ENCODE peak calls at places on chromosomes 1 and 21, in nine cellular contexts. One of them, this sample, is unnamed.

GRCh38 chr1:103250441-103250861 is 142.1 kb upstream of the COL11A1 start:
- DNase-seq in stimulated activated CD4-positive, alpha-beta T cell treated with anti-CD3 and anti-CD28 coated beads, Interleukin-15, amount 100 ng/mL, for 1 hour: no peak
- DNase-seq in fibroblast of mammary gland: no peak
- DNase-seq in H7: no peak
- DNase-seq in astrocyte of the spinal cord: peak; percentile 93
- DNase-seq in Calu3: no peak
- DNase-seq in RPMI7951: peak; percentile 35
- DNase-seq in coronary artery: no peak
- DNase-seq in brain microvascular endothelial cell: peak; percentile 89
- DNase-seq in this sample: no peak

GRCh38 chr1:169110265-169110664 is 3.8 kb downstream of the ATP1B1 start:
- DNase-seq in coronary artery: no peak
- DNase-seq in Calu3: no peak
- DNase-seq in stimulated activated CD4-positive, alpha-beta T cell treated with anti-CD3 and anti-CD28 coated beads, Interleukin-15, amount 100 ng/mL, for 1 hour: no peak
- DNase-seq in H7: no peak
- DNase-seq in fibroblast of mammary gland: no peak
- DNase-seq in RPMI7951: no peak
- DNase-seq in astrocyte of the spinal cord: no peak
- DNase-seq in brain microvascular endothelial cell: no peak
- DNase-seq in this sample: no peak

GRCh38 chr21:17390575-17390974 is 122.3 kb upstream of the CXADR start:
- DNase-seq in stimulated activated CD4-positive, alpha-beta T cell treated with anti-CD3 and anti-CD28 coated beads, Interleukin-15, amount 100 ng/mL, for 1 hour: no peak
- DNase-seq in Calu3: no peak
- DNase-seq in fibroblast of mammary gland: no peak
- DNase-seq in RPMI7951: peak; percentile 22
- DNase-seq in coronary artery: no peak
- DNase-seq in astrocyte of the spinal cord: no peak
- DNase-seq in brain microvascular endothelial cell: no peak
- DNase-seq in H7: no peak
- DNase-seq in this sample: no peak

GRCh38 chr1:155834296-155834926 is 22.6 kb downstream of the GON4L start:
- DNase-seq in H7: peak; percentile 59
- DNase-seq in astrocyte of the spinal cord: peak; percentile 95
- DNase-seq in Calu3: no peak
- DNase-seq in stimulated activated CD4-positive, alpha-beta T cell treated with anti-CD3 and anti-CD28 coated beads, Interleukin-15, amount 100 ng/mL, for 1 hour: no peak
- DNase-seq in brain microvascular endothelial cell: peak; percentile 84
- DNase-seq in coronary artery: no peak
- DNase-seq in fibroblast of mammary gland: peak; percentile 41
- DNase-seq in RPMI7951: peak; percentile 23
- DNase-seq in this sample: peak; percentile 37

GRCh38 chr21:44028287-44028659 is 16.2 kb downstream of the TRAPPC10 start:
- DNase-seq in astrocyte of the spinal cord: no peak
- DNase-seq in coronary artery: no peak
- DNase-seq in H7: no peak
- DNase-seq in stimulated activated CD4-positive, alpha-beta T cell treated with anti-CD3 and anti-CD28 coated beads, Interleukin-15, amount 100 ng/mL, for 1 hour: no peak
- DNase-seq in RPMI7951: no peak
- DNase-seq in brain microvascular endothelial cell: no peak
- DNase-seq in fibroblast of mammary gland: no peak
- DNase-seq in Calu3: no peak
- DNase-seq in this sample: no peak

GRCh38 chr21:15616864-15617574 is 112.8 kb upstream of the USP25 start:
- DNase-seq in coronary artery: no peak
- DNase-seq in RPMI7951: no peak
- DNase-seq in H7: no peak
- DNase-seq in astrocyte of the spinal cord: no peak
- DNase-seq in Calu3: no peak
- DNase-seq in brain microvascular endothelial cell: peak; percentile 64
- DNase-seq in fibroblast of mammary gland: peak; percentile 55
- DNase-seq in stimulated activated CD4-positive, alpha-beta T cell treated with anti-CD3 and anti-CD28 coated beads, Interleukin-15, amount 100 ng/mL, for 1 hour: no peak
- DNase-seq in this sample: no peak

GRCh38 chr1:212255705-212256307 is 29.4 kb upstream of the PPP2R5A start:
- DNase-seq in fibroblast of mammary gland: no peak
- DNase-seq in astrocyte of the spinal cord: no peak
- DNase-seq in brain microvascular endothelial cell: no peak
- DNase-seq in H7: no peak
- DNase-seq in stimulated activated CD4-positive, alpha-beta T cell treated with anti-CD3 and anti-CD28 coated beads, Interleukin-15, amount 100 ng/mL, for 1 hour: no peak
- DNase-seq in Calu3: no peak
- DNase-seq in RPMI7951: no peak
- DNase-seq in coronary artery: no peak
- DNase-seq in this sample: no peak

GRCh38 chr1:28582248-28582615 is 9.8 kb upstream of the RAB42 start:
- DNase-seq in Calu3: no peak
- DNase-seq in stimulated activated CD4-positive, alpha-beta T cell treated with anti-CD3 and anti-CD28 coated beads, Interleukin-15, amount 100 ng/mL, for 1 hour: no peak
- DNase-seq in brain microvascular endothelial cell: peak; percentile 18
- DNase-seq in coronary artery: no peak
- DNase-seq in H7: peak; percentile 61
- DNase-seq in astrocyte of the spinal cord: peak; percentile 56
- DNase-seq in fibroblast of mammary gland: peak; percentile 46
- DNase-seq in RPMI7951: no peak
- DNase-seq in this sample: no peak

GRCh38 chr1:147721711-147722110 is 38.7 kb downstream of the GJA5 start:
- DNase-seq in brain microvascular endothelial cell: no peak
- DNase-seq in astrocyte of the spinal cord: no peak
- DNase-seq in coronary artery: no peak
- DNase-seq in RPMI7951: peak; percentile 5
- DNase-seq in Calu3: no peak
- DNase-seq in stimulated activated CD4-positive, alpha-beta T cell treated with anti-CD3 and anti-CD28 coated beads, Interleukin-15, amount 100 ng/mL, for 1 hour: no peak
- DNase-seq in H7: no peak
- DNase-seq in fibroblast of mammary gland: no peak
- DNase-seq in this sample: no peak

GRCh38 chr1:187891993-187892392 is 1063.2 kb downstream of the PLA2G4A start:
- DNase-seq in fibroblast of mammary gland: no peak
- DNase-seq in astrocyte of the spinal cord: no peak
- DNase-seq in stimulated activated CD4-positive, alpha-beta T cell treated with anti-CD3 and anti-CD28 coated beads, Interleukin-15, amount 100 ng/mL, for 1 hour: no peak
- DNase-seq in Calu3: no peak
- DNase-seq in H7: no peak
- DNase-seq in brain microvascular endothelial cell: no peak
- DNase-seq in RPMI7951: no peak
- DNase-seq in coronary artery: no peak
- DNase-seq in this sample: no peak

GRCh38 chr1:1163538-1164070 is 10.1 kb upstream of the TTLL10 start:
- DNase-seq in coronary artery: no peak
- DNase-seq in RPMI7951: no peak
- DNase-seq in stimulated activated CD4-positive, alpha-beta T cell treated with anti-CD3 and anti-CD28 coated beads, Interleukin-15, amount 100 ng/mL, for 1 hour: no peak
- DNase-seq in brain microvascular endothelial cell: no peak
- DNase-seq in astrocyte of the spinal cord: no peak
- DNase-seq in H7: peak; percentile 69
- DNase-seq in Calu3: no peak
- DNase-seq in fibroblast of mammary gland: no peak
- DNase-seq in this sample: no peak

GRCh38 chr1:212225416-212225815 is 59.8 kb upstream of the PPP2R5A start:
- DNase-seq in RPMI7951: no peak
- DNase-seq in Calu3: no peak
- DNase-seq in coronary artery: no peak
- DNase-seq in brain microvascular endothelial cell: no peak
- DNase-seq in fibroblast of mammary gland: no peak
- DNase-seq in H7: no peak
- DNase-seq in astrocyte of the spinal cord: no peak
- DNase-seq in stimulated activated CD4-positive, alpha-beta T cell treated with anti-CD3 and anti-CD28 coated beads, Interleukin-15, amount 100 ng/mL, for 1 hour: no peak
- DNase-seq in this sample: no peak

GRCh38 chr1:231885209-231885854 is 258.7 kb downstream of the DISC1 start:
- DNase-seq in RPMI7951: peak; percentile 45
- DNase-seq in fibroblast of mammary gland: no peak
- DNase-seq in astrocyte of the spinal cord: peak; percentile 55
- DNase-seq in H7: no peak
- DNase-seq in stimulated activated CD4-positive, alpha-beta T cell treated with anti-CD3 and anti-CD28 coated beads, Interleukin-15, amount 100 ng/mL, for 1 hour: no peak
- DNase-seq in brain microvascular endothelial cell: peak; percentile 83
- DNase-seq in Calu3: no peak
- DNase-seq in coronary artery: no peak
- DNase-seq in this sample: no peak

GRCh38 chr1:190511554-190511953 is 33.9 kb upstream of the BRINP3 start:
- DNase-seq in RPMI7951: no peak
- DNase-seq in brain microvascular endothelial cell: no peak
- DNase-seq in stimulated activated CD4-positive, alpha-beta T cell treated with anti-CD3 and anti-CD28 coated beads, Interleukin-15, amount 100 ng/mL, for 1 hour: no peak
- DNase-seq in Calu3: no peak
- DNase-seq in H7: no peak
- DNase-seq in coronary artery: no peak
- DNase-seq in astrocyte of the spinal cord: no peak
- DNase-seq in fibroblast of mammary gland: no peak
- DNase-seq in this sample: no peak

GRCh38 chr1:242225770-242226573 is 227.1 kb upstream of the MAP1LC3C start:
- DNase-seq in RPMI7951: no peak
- DNase-seq in brain microvascular endothelial cell: peak; percentile 47
- DNase-seq in H7: no peak
- DNase-seq in astrocyte of the spinal cord: peak; percentile 17
- DNase-seq in coronary artery: no peak
- DNase-seq in stimulated activated CD4-positive, alpha-beta T cell treated with anti-CD3 and anti-CD28 coated beads, Interleukin-15, amount 100 ng/mL, for 1 hour: no peak
- DNase-seq in Calu3: no peak
- DNase-seq in fibroblast of mammary gland: peak; percentile 74
- DNase-seq in this sample: no peak

GRCh38 chr1:26102046-26102925 is 9.3 kb upstream of the PDIK1L start:
- DNase-seq in H7: no peak
- DNase-seq in fibroblast of mammary gland: no peak
- DNase-seq in brain microvascular endothelial cell: no peak
- DNase-seq in stimulated activated CD4-positive, alpha-beta T cell treated with anti-CD3 and anti-CD28 coated beads, Interleukin-15, amount 100 ng/mL, for 1 hour: no peak
- DNase-seq in Calu3: no peak
- DNase-seq in RPMI7951: no peak
- DNase-seq in astrocyte of the spinal cord: no peak
- DNase-seq in coronary artery: no peak
- DNase-seq in this sample: no peak

GRCh38 chr1:43453442-43454269 is at the start of gene HYI:
- DNase-seq in RPMI7951: peak; percentile 92
- DNase-seq in H7: peak; percentile 91
- DNase-seq in fibroblast of mammary gland: peak; percentile 83
- DNase-seq in brain microvascular endothelial cell: peak; percentile 80
- DNase-seq in astrocyte of the spinal cord: peak; percentile 87
- DNase-seq in stimulated activated CD4-positive, alpha-beta T cell treated with anti-CD3 and anti-CD28 coated beads, Interleukin-15, amount 100 ng/mL, for 1 hour: peak; percentile 27
- DNase-seq in coronary artery: peak; percentile 93
- DNase-seq in Calu3: peak; percentile 85
- DNase-seq in this sample: peak; percentile 82

GRCh38 chr1:179591253-179591591 is 410 bp upstream of the TDRD5 start:
- DNase-seq in RPMI7951: no peak
- DNase-seq in Calu3: no peak
- DNase-seq in brain microvascular endothelial cell: no peak
- DNase-seq in H7: no peak
- DNase-seq in fibroblast of mammary gland: no peak
- DNase-seq in astrocyte of the spinal cord: no peak
- DNase-seq in coronary artery: no peak
- DNase-seq in stimulated activated CD4-positive, alpha-beta T cell treated with anti-CD3 and anti-CD28 coated beads, Interleukin-15, amount 100 ng/mL, for 1 hour: no peak
- DNase-seq in this sample: peak; percentile 34

GRCh38 chr1:107003972-107004371 is 52.5 kb upstream of the PRMT6 start:
- DNase-seq in brain microvascular endothelial cell: no peak
- DNase-seq in coronary artery: no peak
- DNase-seq in stimulated activated CD4-positive, alpha-beta T cell treated with anti-CD3 and anti-CD28 coated beads, Interleukin-15, amount 100 ng/mL, for 1 hour: no peak
- DNase-seq in H7: no peak
- DNase-seq in fibroblast of mammary gland: no peak
- DNase-seq in RPMI7951: no peak
- DNase-seq in Calu3: peak; percentile 3
- DNase-seq in astrocyte of the spinal cord: no peak
- DNase-seq in this sample: no peak